ENCODE peak calls at places on chromosomes 4 and X, in six cellular contexts. W is GM23248, V is IMR-90, A is colonic mucosa, K is neural progenitor cell, R is MM.1S. C is an unnamed sample.

GRCh38 chr4:48421101-48421500 is 62.0 kb upstream of the SLC10A4 start:
- DNase-seq in W (no peak), V (no peak), A (no peak), K (no peak), R (no peak), C (no peak)

GRCh38 chrX:136710324-136710951 is 62.5 kb downstream of the CD40LG start:
- DNase-seq in W (peak; percentile 38), V (peak; percentile 63), A (no peak), K (no peak), R (peak; percentile 77), C (no peak)

GRCh38 chr4:164203476-164203875 is 550.5 kb upstream of the SMIM31 start:
- DNase-seq in W (no peak), V (no peak), A (no peak), K (no peak), R (no peak), C (no peak)

GRCh38 chr4:187685247-187685646 is 310.3 kb upstream of the ZFP42 start:
- DNase-seq in W (no peak), V (no peak), A (no peak), K (no peak), R (no peak), C (no peak)

GRCh38 chr4:121989715-121990114 is 37.9 kb upstream of the TRPC3 start:
- DNase-seq in W (peak; percentile 8), V (peak; percentile 56), A (no peak), K (peak; percentile 28), R (no peak), C (no peak)

GRCh38 chr4:55381502-55381901 is 14.3 kb upstream of the TMEM165 start:
- DNase-seq in W (no peak), V (no peak), A (no peak), K (no peak), R (no peak), C (no peak)

GRCh38 chrX:131841496-131842410 is 181.3 kb upstream of the STK26 start:
- DNase-seq in W (peak; percentile 46), V (peak; percentile 38), A (no peak), K (peak; percentile 72), R (peak; percentile 46), C (peak; percentile 48)

GRCh38 chr4:165612936-165613335 is 234.1 kb downstream of the CPE start:
- DNase-seq in W (no peak), V (no peak), A (no peak), K (no peak), R (peak; percentile 39), C (no peak)

GRCh38 chr4:122015203-122015602 is 63.3 kb upstream of the TRPC3 start:
- DNase-seq in W (no peak), V (no peak), A (no peak), K (no peak), R (no peak), C (no peak)

GRCh38 chr4:5969336-5969735 is 48.9 kb downstream of the C4orf50 start:
- DNase-seq in W (no peak), V (no peak), A (no peak), K (no peak), R (no peak), C (no peak)

GRCh38 chr4:25525896-25526295 is 129.8 kb upstream of the SLC34A2 start:
- DNase-seq in W (no peak), V (no peak), A (no peak), K (no peak), R (no peak), C (no peak)

GRCh38 chr4:6990661-6991060 is 52.5 kb upstream of the TADA2B start:
- DNase-seq in W (no peak), V (no peak), A (no peak), K (no peak), R (no peak), C (no peak)

GRCh38 chr4:4349902-4350301 is 37.0 kb upstream of the NSG1 start:
- DNase-seq in W (no peak), V (no peak), A (no peak), K (no peak), R (no peak), C (no peak)

GRCh38 chr4:186190456-186191265 is 706 bp upstream of the CYP4V2 start:
- DNase-seq in W (peak; percentile 45), V (no peak), A (peak; percentile 53), K (peak; percentile 57), R (peak; percentile 73), C (no peak)

GRCh38 chr4:166777760-166778159 is 456.5 kb downstream of the SPOCK3 start:
- DNase-seq in W (no peak), V (no peak), A (no peak), K (no peak), R (no peak), C (no peak)

GRCh38 chr4:139696491-139696890 is 30.9 kb downstream of the MGST2 start:
- DNase-seq in W (no peak), V (no peak), A (no peak), K (no peak), R (no peak), C (no peak)

GRCh38 chr4:103098746-103099421 is 750 bp downstream of the BDH2 start:
- DNase-seq in W (peak; percentile 53), V (peak; percentile 21), A (no peak), K (no peak), R (no peak), C (no peak)

GRCh38 chr4:21949073-21949457 is 493 bp upstream of the KCNIP4 start:
- DNase-seq in W (peak; percentile 33), V (no peak), A (peak; percentile 22), K (peak; percentile 46), R (no peak), C (peak; percentile 14)

GRCh38 chrX:124215786-124216185 is 116.7 kb upstream of the TEX13D start:
- DNase-seq in W (no peak), V (no peak), A (no peak), K (no peak), R (no peak), C (no peak)

GRCh38 chr4:106659386-106659785 is 290.8 kb upstream of the GIMD1 start:
- DNase-seq in W (no peak), V (no peak), A (no peak), K (no peak), R (no peak), C (no peak)

GRCh38 chrX:132501606-132502005 is 12.8 kb upstream of the MBNL3 start:
- DNase-seq in W (no peak), V (no peak), A (no peak), K (no peak), R (no peak), C (no peak)

GRCh38 chrX:368811-369562 is 17.7 kb downstream of the PPP2R3B start:
- DNase-seq in W (peak; percentile 63), V (peak; percentile 52), A (no peak), K (peak; percentile 72), R (no peak), C (no peak)

GRCh38 chr4:145557720-145558119 is 61.5 kb upstream of the MMAA start:
- DNase-seq in W (peak; percentile 82), V (peak; percentile 72), A (peak; percentile 51), K (peak; percentile 76), R (peak; percentile 77), C (peak; percentile 30)

GRCh38 chrX:55486736-55487135 is 2.9 kb downstream of the USP51 start:
- DNase-seq in W (peak; percentile 44), V (no peak), A (no peak), K (no peak), R (no peak), C (no peak)

GRCh38 chr4:152810715-152811287 is 31.0 kb downstream of the ARFIP1 start:
- DNase-seq in W (no peak), V (no peak), A (no peak), K (no peak), R (no peak), C (no peak)
- H3K9me3 ChIP-seq in W (no peaks in the 10 kb centered on the region), V (peaks cover 3% of the 10 kb centered on the region), A (no peaks in the 10 kb centered on the region), K (no peaks in the 10 kb centered on the region), R (no peaks in the 10 kb centered on the region), C (peaks cover 45% of the 10 kb centered on the region)

DNA sequence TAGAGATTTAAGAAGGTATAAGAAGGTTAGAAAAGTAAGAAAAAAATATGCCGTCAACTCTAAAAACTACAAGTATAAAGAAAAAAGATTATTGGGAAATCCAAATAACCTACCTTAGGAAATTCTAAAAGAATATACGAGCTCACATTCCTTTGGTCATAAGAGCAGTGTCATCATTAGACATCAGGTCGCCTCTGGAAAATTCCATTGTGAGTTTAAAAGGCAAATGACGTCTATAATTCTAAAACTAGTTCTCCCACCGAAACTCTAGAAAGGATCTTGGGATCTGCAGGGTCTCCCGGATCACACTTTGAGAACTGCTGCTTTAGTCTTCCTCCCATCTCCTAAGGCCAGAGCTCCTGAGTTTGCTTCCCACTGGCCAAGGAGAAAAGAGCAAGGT is 518 bp upstream of the SAT1 start:
- DNase-seq in W (peak; percentile 66), V (no peak), A (no peak), K (no peak), R (no peak), C (no peak)
- H3K9ac ChIP-seq in W (peak overlapping the region; percentile 100), V (no peak overlapping the region), A (peak overlapping the region; percentile 70), K (no peak overlapping the region), R (peak overlapping the region; percentile 32), C (no peak overlapping the region)

DNA sequence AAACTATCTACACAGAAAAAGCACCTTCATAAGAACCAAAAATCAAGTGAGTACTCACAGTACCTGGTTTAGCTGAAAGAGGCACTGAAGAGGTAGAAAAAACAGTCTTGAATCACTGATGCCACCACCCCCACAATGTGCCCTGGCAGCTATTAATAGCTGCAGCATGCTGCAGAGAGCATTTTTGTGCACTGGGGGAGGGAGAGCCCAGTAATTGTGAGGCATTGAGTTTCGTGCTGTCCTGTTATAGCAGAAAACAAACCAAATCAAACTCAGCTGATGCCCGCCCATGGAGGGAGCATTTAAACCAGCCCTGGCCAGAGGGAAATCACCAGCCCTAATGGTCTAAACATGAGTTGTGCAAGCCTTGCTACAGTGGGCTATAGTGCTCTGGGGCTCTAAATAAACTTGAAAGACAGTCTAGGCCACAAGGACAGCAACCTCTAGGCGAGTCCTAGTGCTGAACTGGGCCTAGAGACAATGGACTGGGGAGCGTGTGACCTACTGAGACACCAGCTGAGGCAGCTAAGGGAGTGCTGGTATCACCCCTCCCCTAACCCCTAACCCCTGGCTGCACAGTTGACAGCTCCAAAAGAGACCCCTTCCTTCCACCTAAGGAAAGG is 106.3 kb upstream of the TMLHE start:
- DNase-seq in W (peak; percentile 44), V (no peak), A (no peak), K (no peak), R (peak; percentile 86), C (no peak)
- H3K9me3 ChIP-seq in W (no peaks in the 10 kb centered on the region), V (peaks cover 2% of the 10 kb centered on the region), A (no peaks in the 10 kb centered on the region), K (peaks cover 3% of the 10 kb centered on the region), R (no peaks in the 10 kb centered on the region), C (no peaks in the 10 kb centered on the region)

GRCh38 chrX:14941301-14941700 is 68.1 kb downstream of the MOSPD2 start:
- DNase-seq in W (no peak), V (no peak), A (no peak), K (no peak), R (no peak), C (no peak)

GRCh38 chrX:14934423-14934822 is 61.2 kb downstream of the MOSPD2 start:
- DNase-seq in W (no peak), V (no peak), A (no peak), K (no peak), R (no peak), C (no peak)

GRCh38 chrX:14932136-14932535 is 58.9 kb downstream of the MOSPD2 start:
- DNase-seq in W (no peak), V (no peak), A (no peak), K (peak; percentile 11), R (no peak), C (no peak)

GRCh38 chrX:14939644-14940043 is 66.4 kb downstream of the MOSPD2 start:
- DNase-seq in W (no peak), V (no peak), A (no peak), K (no peak), R (no peak), C (no peak)

DNA sequence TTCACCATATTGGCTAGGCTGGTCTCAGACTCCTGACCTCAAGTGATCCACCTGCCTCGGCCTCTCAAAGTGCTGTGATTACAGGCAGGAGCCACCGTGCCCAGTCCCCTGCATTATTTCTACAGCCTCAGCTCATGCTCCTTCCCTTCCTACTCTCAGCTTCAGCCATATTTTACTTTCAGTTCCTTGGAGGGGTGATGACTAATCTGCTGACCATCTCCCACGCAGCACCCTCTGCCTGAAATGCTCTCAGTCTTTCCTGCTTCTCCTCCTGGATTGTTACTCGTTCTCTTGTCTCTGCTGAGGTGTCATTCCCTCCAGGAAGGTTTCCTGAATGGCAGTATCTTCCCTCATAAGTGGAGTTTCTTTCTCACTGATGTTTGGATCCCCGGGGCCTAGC is 63.3 kb downstream of the MOSPD2 start:
- DNase-seq in W (peak; percentile 84), V (peak; percentile 81), A (no peak), K (no peak), R (no peak), C (no peak)
- H3K9ac ChIP-seq in W (peak overlapping the region; percentile 67), V (peak overlapping the region; percentile 4), A (no peak overlapping the region), K (no peak overlapping the region), R (no peak overlapping the region), C (no peak overlapping the region)